ENCODE peak calls at places on chromosome 2, in five cellular contexts. W is ovary, P is stomach, C is A549, S is tibial nerve. O is an unnamed sample.

GRCh38 chr2:214069254-214069653 is 341.6 kb upstream of the VWC2L start:
- DNase-seq in W (no peak), P (no peak), C (peak; percentile 83), S (peak; percentile 5), O (no peak)

GRCh38 chr2:128374001-128374710 is 55.5 kb upstream of the HS6ST1 start:
- DNase-seq in W (no peak), P (peak; percentile 25), C (no peak), S (no peak), O (no peak)

GRCh38 chr2:28901841-28902240 is 7.4 kb downstream of the WDR43 start:
- DNase-seq in W (no peak), P (no peak), C (no peak), S (no peak), O (no peak)

GRCh38 chr2:45342-46130 is 769 bp downstream of the FAM110C start:
- DNase-seq in W (peak; percentile 43), P (no peak), C (no peak), S (no peak), O (no peak)

GRCh38 chr2:144382848-144383247 is 137.1 kb downstream of the ZEB2 start:
- DNase-seq in W (no peak), P (no peak), C (no peak), S (no peak), O (no peak)

GRCh38 chr2:206984206-206984605 is 44.9 kb downstream of the CPO start:
- DNase-seq in W (no peak), P (no peak), C (no peak), S (no peak), O (no peak)

GRCh38 chr2:239193925-239194687 is 206.7 kb downstream of the HDAC4 start:
- DNase-seq in W (peak; percentile 24), P (peak; percentile 8), C (peak; percentile 14), S (no peak), O (peak; percentile 64)

GRCh38 chr2:112189001-112189556 is 50.9 kb downstream of the FBLN7 start:
- DNase-seq in W (no peak), P (no peak), C (no peak), S (no peak), O (no peak)

GRCh38 chr2:11677146-11678055 is 7.4 kb upstream of the NTSR2 start:
- DNase-seq in W (no peak), P (peak; percentile 23), C (no peak), S (no peak), O (peak; percentile 62)

GRCh38 chr2:169010633-169011460 is 20.3 kb downstream of the ABCB11 start:
- DNase-seq in W (no peak), P (no peak), C (no peak), S (no peak), O (no peak)

GRCh38 chr2:197920088-197920487 is 115.7 kb downstream of the PLCL1 start:
- DNase-seq in W (no peak), P (no peak), C (no peak), S (no peak), O (no peak)

GRCh38 chr2:72128059-72128842 is 19.4 kb downstream of the CYP26B1 start:
- DNase-seq in W (no peak), P (no peak), C (no peak), S (no peak), O (peak; percentile 18)

GRCh38 chr2:218360453-218360852 is 3.8 kb downstream of the CATIP start:
- DNase-seq in W (no peak), P (no peak), C (no peak), S (no peak), O (no peak)

GRCh38 chr2:96870631-96871255 is 863 bp upstream of the SEMA4C start:
- DNase-seq in W (peak; percentile 53), P (peak; percentile 64), C (peak; percentile 31), S (no peak), O (peak; percentile 85)

GRCh38 chr2:11213090-11213638 is 57.9 kb downstream of the SLC66A3 start:
- DNase-seq in W (no peak), P (no peak), C (no peak), S (no peak), O (no peak)

GRCh38 chr2:216578325-216578724 is 54.9 kb upstream of the IGFBP2 start:
- DNase-seq in W (no peak), P (no peak), C (no peak), S (no peak), O (no peak)

GRCh38 chr2:105407946-105408743 is 9.3 kb upstream of the FHL2 start:
- DNase-seq in W (no peak), P (no peak), C (no peak), S (no peak), O (no peak)

GRCh38 chr2:143083636-143084035 is 45.6 kb upstream of the ARHGAP15 start:
- DNase-seq in W (no peak), P (no peak), C (no peak), S (no peak), O (no peak)

GRCh38 chr2:228986961-228987360 is 284.1 kb downstream of the PID1 start:
- DNase-seq in W (no peak), P (no peak), C (no peak), S (no peak), O (no peak)

GRCh38 chr2:45207105-45207504 is 197.9 kb upstream of the SIX2 start:
- DNase-seq in W (no peak), P (no peak), C (no peak), S (no peak), O (no peak)

GRCh38 chr2:64470921-64471320 is 17.0 kb downstream of the LGALSL start:
- DNase-seq in W (no peak), P (no peak), C (no peak), S (no peak), O (no peak)
- TF ChIP-seq EP300 in W (no peak), P (no peak), C (no peak), S (no peak), O (no peak)

GRCh38 chr2:176104338-176105077 is 2.6 kb upstream of the HOXD11 start:
- DNase-seq in W (no peak), P (no peak), C (peak; percentile 82), S (no peak), O (peak; percentile 78)
- TF ChIP-seq POLR2A in W (no peak), P (no peak), C (no peak), S (no peak), O (no peak)

DNA sequence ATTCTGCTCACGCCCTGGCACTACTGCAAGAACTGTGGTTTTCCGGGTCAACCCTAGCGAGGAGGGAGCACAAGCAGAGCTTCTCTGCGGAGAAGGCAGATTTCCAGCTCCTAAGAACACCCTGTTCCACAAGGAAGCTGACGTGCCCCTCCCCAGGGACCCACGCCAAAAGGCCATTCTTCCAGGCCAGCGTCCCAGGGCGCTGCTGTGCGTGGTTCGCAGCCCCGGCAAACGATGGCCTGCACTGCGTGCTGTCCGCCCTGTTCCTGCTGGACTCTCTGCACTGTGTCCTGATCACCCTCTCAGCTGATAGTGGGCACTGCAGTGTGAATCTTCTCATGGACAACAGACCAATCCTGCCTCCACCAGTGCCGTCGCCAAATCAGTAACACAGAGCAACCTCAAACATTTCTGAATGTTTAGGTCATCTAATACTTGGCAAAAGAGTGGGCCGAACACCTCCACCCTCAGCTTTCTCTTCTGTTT is 49.1 kb downstream of the ADI1 start:
- DNase-seq in W (peak; percentile 89), P (peak; percentile 88), C (no peak), S (peak; percentile 80), O (peak; percentile 88)
- TF ChIP-seq EP300 in W (peak; percentile 52), P (peak; percentile 85), C (no peak), S (peak; percentile 99), O (peak; percentile 90)

GRCh38 chr2:225998125-225998524 is 598.6 kb downstream of the NYAP2 start:
- DNase-seq in W (no peak), P (no peak), C (no peak), S (no peak), O (no peak)

GRCh38 chr2:226001716-226002115 is 602.2 kb downstream of the NYAP2 start:
- DNase-seq in W (no peak), P (no peak), C (no peak), S (no peak), O (no peak)

GRCh38 chr2:225998653-225999052 is 599.1 kb downstream of the NYAP2 start:
- DNase-seq in W (no peak), P (no peak), C (no peak), S (no peak), O (no peak)

GRCh38 chr2:225999692-226000091 is 600.2 kb downstream of the NYAP2 start:
- DNase-seq in W (no peak), P (no peak), C (no peak), S (no peak), O (no peak)

DNA sequence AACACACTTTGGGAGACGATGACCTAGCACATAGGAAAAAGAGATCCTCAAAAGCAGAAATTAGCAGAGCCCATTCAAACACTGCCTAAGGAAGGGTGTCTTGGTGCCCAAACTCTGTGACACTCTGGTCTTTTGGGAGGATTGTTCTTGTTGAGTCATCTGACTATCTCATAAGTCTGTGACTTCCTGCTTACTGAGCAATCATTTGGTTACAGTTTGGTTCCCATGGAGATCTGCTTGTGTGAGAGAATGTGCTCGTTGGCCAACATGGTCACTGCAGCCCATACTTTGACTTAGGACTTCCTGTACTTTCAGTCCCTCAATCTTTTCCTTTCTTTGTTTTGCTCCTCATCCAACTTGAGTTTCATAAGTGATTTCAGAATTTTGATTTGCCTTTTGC is 602.9 kb downstream of the NYAP2 start:
- DNase-seq in W (no peak), P (no peak), C (peak; percentile 83), S (peak; percentile 31), O (no peak)
- TF ChIP-seq POLR2A in W (no peak), P (no peak), C (no peak), S (no peak), O (no peak)